ENCODE peak calls at places on chromosomes 6 and 20, in nine cellular contexts. Q is heart left ventricle; N is adipocyte; V is OCI-LY7; T is AG09309; K is uterus; D is fibroblast of mammary gland; C is Peyer's patch; S is CD8-positive, alpha-beta T cell. F is an unnamed sample.

GRCh38 chr20:20837574-20838021 is 125.2 kb upstream of the RALGAPA2 start:
- DNase-seq in Q (peak; percentile 39), N (peak; percentile 65), V (peak; percentile 18), T (peak; percentile 8), K (peak; percentile 21), D (peak; percentile 50), C (peak; percentile 80), S (no peak), F (no peak)

GRCh38 chr6:170444811-170445211 is 108.3 kb downstream of the PSMB1 start:
- DNase-seq in Q (no peak), N (no peak), V (no peak), T (no peak), K (no peak), D (no peak), C (no peak), S (no peak), F (no peak)

GRCh38 chr6:72825265-72825918 is 203.5 kb downstream of the KCNQ5 start:
- DNase-seq in Q (no peak), N (peak; percentile 21), V (no peak), T (peak; percentile 28), K (no peak), D (peak; percentile 65), C (no peak), S (no peak), F (peak; percentile 14)

GRCh38 chr20:40390654-40391053 is 298.4 kb downstream of the MAFB start:
- DNase-seq in Q (no peak), N (no peak), V (no peak), T (no peak), K (no peak), D (no peak), C (no peak), S (no peak), F (no peak)

GRCh38 chr20:49970498-49970897 is 12.3 kb upstream of the SNAI1 start:
- DNase-seq in Q (no peak), N (no peak), V (no peak), T (no peak), K (no peak), D (no peak), C (no peak), S (no peak), F (no peak)

GRCh38 chr6:161131367-161131766 is 139.8 kb downstream of the MAP3K4 start:
- DNase-seq in Q (no peak), N (no peak), V (no peak), T (no peak), K (no peak), D (no peak), C (no peak), S (no peak), F (no peak)

GRCh38 chr6:168709991-168710390 is 269.0 kb downstream of the SMOC2 start:
- DNase-seq in Q (no peak), N (no peak), V (no peak), T (no peak), K (no peak), D (no peak), C (no peak), S (no peak), F (no peak)

GRCh38 chr20:43658068-43658722 is 8.7 kb upstream of the MYBL2 start:
- DNase-seq in Q (no peak), N (peak; percentile 49), V (no peak), T (no peak), K (no peak), D (peak; percentile 24), C (peak; percentile 49), S (no peak), F (no peak)

GRCh38 chr6:153790048-153790447 is 249.0 kb upstream of the OPRM1 start:
- DNase-seq in Q (no peak), N (peak; percentile 1), V (no peak), T (no peak), K (no peak), D (peak; percentile 98), C (peak; percentile 59), S (no peak), F (peak; percentile 83)

GRCh38 chr6:158619922-158620801 is 24.4 kb downstream of the DYNLT1 start:
- DNase-seq in Q (no peak), N (no peak), V (no peak), T (no peak), K (no peak), D (no peak), C (no peak), S (no peak), F (no peak)

GRCh38 chr6:39152247-39152646 is 37.3 kb upstream of the SAYSD1 start:
- DNase-seq in Q (no peak), N (no peak), V (no peak), T (no peak), K (no peak), D (no peak), C (no peak), S (no peak), F (no peak)

GRCh38 chr6:137893726-137894125 is 26.7 kb downstream of the TNFAIP3 start:
- DNase-seq in Q (no peak), N (no peak), V (no peak), T (no peak), K (no peak), D (peak; percentile 50), C (no peak), S (no peak), F (no peak)

GRCh38 chr20:57317789-57318371 is 11.7 kb upstream of the SPO11 start:
- DNase-seq in Q (no peak), N (no peak), V (peak; percentile 91), T (no peak), K (no peak), D (no peak), C (no peak), S (no peak), F (no peak)

GRCh38 chr6:20438462-20439070 is 36.9 kb downstream of the E2F3 start:
- DNase-seq in Q (no peak), N (peak; percentile 43), V (no peak), T (no peak), K (no peak), D (no peak), C (no peak), S (no peak), F (no peak)

GRCh38 chr6:31712296-31712695 is 2.9 kb upstream of the LY6G6D start:
- DNase-seq in Q (no peak), N (no peak), V (no peak), T (no peak), K (no peak), D (no peak), C (no peak), S (no peak), F (no peak)

GRCh38 chr6:108263371-108263770 is 2.5 kb upstream of the SNX3 start:
- DNase-seq in Q (no peak), N (no peak), V (no peak), T (no peak), K (no peak), D (no peak), C (no peak), S (no peak), F (no peak)

GRCh38 chr6:107108201-107108890 is 7.0 kb downstream of the BEND3 start:
- DNase-seq in Q (no peak), N (peak; percentile 22), V (no peak), T (no peak), K (no peak), D (no peak), C (peak; percentile 7), S (no peak), F (no peak)

GRCh38 chr6:116649129-116649528 is 19.4 kb downstream of the ZUP1 start:
- DNase-seq in Q (no peak), N (no peak), V (no peak), T (no peak), K (no peak), D (no peak), C (no peak), S (no peak), F (no peak)

GRCh38 chr20:37640600-37641561 is 52.9 kb upstream of the CTNNBL1 start:
- DNase-seq in Q (no peak), N (no peak), V (no peak), T (no peak), K (no peak), D (peak; percentile 45), C (no peak), S (no peak), F (no peak)

GRCh38 chr20:50141018-50141675 is 12.4 kb downstream of the PEDS1 start:
- DNase-seq in Q (no peak), N (no peak), V (no peak), T (no peak), K (no peak), D (no peak), C (no peak), S (no peak), F (no peak)

GRCh38 chr6:42784739-42785498 is 3.1 kb downstream of the BICRAL start:
- DNase-seq in Q (no peak), N (no peak), V (no peak), T (no peak), K (no peak), D (no peak), C (no peak), S (no peak), F (no peak)

GRCh38 chr6:152150196-152150595 is 342.7 kb downstream of the ESR1 start:
- DNase-seq in Q (no peak), N (no peak), V (no peak), T (no peak), K (no peak), D (peak; percentile 59), C (no peak), S (no peak), F (peak; percentile 64)

GRCh38 chr6:16045238-16045637 is 83.6 kb upstream of the MYLIP start:
- DNase-seq in Q (no peak), N (no peak), V (no peak), T (no peak), K (no peak), D (peak; percentile 8), C (no peak), S (no peak), F (no peak)
- H3K4me3 ChIP-seq in Q (no peak overlapping the region), N (no peak overlapping the region), V (no peak overlapping the region), T (no peak overlapping the region), K (no peak overlapping the region), D (no peak overlapping the region), C (no peak overlapping the region), S (no peak overlapping the region), F (no peak overlapping the region)

GRCh38 chr6:150765457-150765764 is 100.1 kb upstream of the MTHFD1L start:
- DNase-seq in Q (no peak), N (no peak), V (peak; percentile 89), T (no peak), K (no peak), D (no peak), C (no peak), S (no peak), F (no peak)
- H3K4me3 ChIP-seq in Q (no peak overlapping the region), N (no peak overlapping the region), V (peak overlapping the region; percentile 10), T (no peak overlapping the region), K (no peak overlapping the region), D (no peak overlapping the region), C (no peak overlapping the region), S (no peak overlapping the region), F (no peak overlapping the region)

DNA sequence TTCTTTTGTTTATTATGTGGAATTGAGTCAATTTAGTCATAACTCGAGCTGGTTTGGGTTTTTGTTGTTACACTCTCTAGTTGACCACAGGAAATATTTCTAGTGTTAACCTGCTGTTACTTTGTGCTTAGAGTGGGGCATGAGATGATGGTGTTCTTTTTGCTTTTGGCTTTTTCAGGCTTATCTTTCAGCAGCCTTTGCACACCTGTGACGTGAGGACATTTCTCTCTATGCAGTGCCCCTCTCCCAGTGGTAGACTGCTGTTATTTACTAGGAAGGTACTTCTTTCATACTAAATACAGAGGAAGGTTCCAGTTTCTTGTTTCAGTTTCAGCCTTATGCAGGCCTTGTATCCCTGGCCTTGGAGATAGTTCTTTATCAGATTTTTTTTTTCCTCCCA is 766.8 kb upstream of the MAN1A1 start:
- DNase-seq in Q (no peak), N (no peak), V (no peak), T (no peak), K (no peak), D (no peak), C (no peak), S (no peak), F (no peak)
- H3K4me3 ChIP-seq in Q (no peak overlapping the region), N (no peak overlapping the region), V (no peak overlapping the region), T (no peak overlapping the region), K (no peak overlapping the region), D (no peak overlapping the region), C (no peak overlapping the region), S (no peak overlapping the region), F (no peak overlapping the region)

GRCh38 chr20:47354388-47354709 is 2.1 kb downstream of the ZMYND8 start:
- DNase-seq in Q (no peak), N (peak; percentile 39), V (no peak), T (no peak), K (no peak), D (no peak), C (no peak), S (no peak), F (no peak)
- H3K4me3 ChIP-seq in Q (peak overlapping the region; percentile 17), N (peak overlapping the region; percentile 73), V (peak overlapping the region; percentile 74), T (no peak overlapping the region), K (no peak overlapping the region), D (peak overlapping the region; percentile 55), C (peak overlapping the region; percentile 33), S (peak overlapping the region; percentile 55), F (peak overlapping the region; percentile 54)